ENCODE peak calls at places on chromosome 9, in eight cellular contexts. One of them, this sample, is unnamed.

GRCh38 chr9:125829743-125830142 is 82.6 kb downstream of the PBX3 start:
- DNase-seq in fibroblast of lung: peak
- DNase-seq in activated CD8-positive, alpha-beta memory T cell treated with anti-CD3 and anti-CD28 coated beads for 4 hours: peak
- DNase-seq in germinal center: peak
- DNase-seq in SW480: no peak
- DNase-seq in NCI-H1436: no peak
- DNase-seq in suprapubic skin: no peak
- DNase-seq in GDM1: peak
- DNase-seq in this sample: peak

GRCh38 chr9:110582156-110582555 is 2.6 kb upstream of the SVEP1 start:
- DNase-seq in fibroblast of lung: no peak
- DNase-seq in activated CD8-positive, alpha-beta memory T cell treated with anti-CD3 and anti-CD28 coated beads for 4 hours: no peak
- DNase-seq in germinal center: no peak
- DNase-seq in SW480: no peak
- DNase-seq in NCI-H1436: no peak
- DNase-seq in suprapubic skin: no peak
- DNase-seq in GDM1: no peak
- DNase-seq in this sample: no peak

GRCh38 chr9:36163840-36164175 is 5.4 kb upstream of the CCIN start:
- DNase-seq in fibroblast of lung: peak
- DNase-seq in activated CD8-positive, alpha-beta memory T cell treated with anti-CD3 and anti-CD28 coated beads for 4 hours: no peak
- DNase-seq in germinal center: no peak
- DNase-seq in SW480: no peak
- DNase-seq in NCI-H1436: no peak
- DNase-seq in suprapubic skin: no peak
- DNase-seq in GDM1: no peak
- DNase-seq in this sample: no peak

GRCh38 chr9:114388764-114389375 is 1.1 kb upstream of the AKNA start:
- DNase-seq in fibroblast of lung: no peak
- DNase-seq in activated CD8-positive, alpha-beta memory T cell treated with anti-CD3 and anti-CD28 coated beads for 4 hours: no peak
- DNase-seq in germinal center: no peak
- DNase-seq in SW480: no peak
- DNase-seq in NCI-H1436: no peak
- DNase-seq in suprapubic skin: no peak
- DNase-seq in GDM1: no peak
- DNase-seq in this sample: peak

GRCh38 chr9:137458194-137459146 is 664 bp downstream of the NSMF start:
- DNase-seq in fibroblast of lung: no peak
- DNase-seq in activated CD8-positive, alpha-beta memory T cell treated with anti-CD3 and anti-CD28 coated beads for 4 hours: no peak
- DNase-seq in germinal center: no peak
- DNase-seq in SW480: no peak
- DNase-seq in NCI-H1436: peak
- DNase-seq in suprapubic skin: no peak
- DNase-seq in GDM1: no peak
- DNase-seq in this sample: no peak

GRCh38 chr9:127647451-127647850 is 35.4 kb downstream of the STXBP1 start:
- DNase-seq in fibroblast of lung: no peak
- DNase-seq in activated CD8-positive, alpha-beta memory T cell treated with anti-CD3 and anti-CD28 coated beads for 4 hours: no peak
- DNase-seq in germinal center: no peak
- DNase-seq in SW480: no peak
- DNase-seq in NCI-H1436: no peak
- DNase-seq in suprapubic skin: no peak
- DNase-seq in GDM1: no peak
- DNase-seq in this sample: no peak

GRCh38 chr9:28502189-28502588 is 928.9 kb upstream of the C9orf72 start:
- DNase-seq in fibroblast of lung: no peak
- DNase-seq in activated CD8-positive, alpha-beta memory T cell treated with anti-CD3 and anti-CD28 coated beads for 4 hours: no peak
- DNase-seq in germinal center: no peak
- DNase-seq in SW480: no peak
- DNase-seq in NCI-H1436: no peak
- DNase-seq in suprapubic skin: no peak
- DNase-seq in GDM1: no peak
- DNase-seq in this sample: no peak

GRCh38 chr9:131405429-131405828 is 11.5 kb downstream of the PRRC2B start:
- DNase-seq in fibroblast of lung: no peak
- DNase-seq in activated CD8-positive, alpha-beta memory T cell treated with anti-CD3 and anti-CD28 coated beads for 4 hours: no peak
- DNase-seq in germinal center: no peak
- DNase-seq in SW480: no peak
- DNase-seq in NCI-H1436: no peak
- DNase-seq in suprapubic skin: no peak
- DNase-seq in GDM1: no peak
- DNase-seq in this sample: no peak

GRCh38 chr9:111661802-111662491 is 542 bp downstream of the GNG10 start:
- DNase-seq in fibroblast of lung: peak
- DNase-seq in activated CD8-positive, alpha-beta memory T cell treated with anti-CD3 and anti-CD28 coated beads for 4 hours: peak
- DNase-seq in germinal center: peak
- DNase-seq in SW480: peak
- DNase-seq in NCI-H1436: no peak
- DNase-seq in suprapubic skin: peak
- DNase-seq in GDM1: no peak
- DNase-seq in this sample: peak

GRCh38 chr9:75903785-75904360 is 13.4 kb downstream of the PCSK5 start:
- DNase-seq in fibroblast of lung: no peak
- DNase-seq in activated CD8-positive, alpha-beta memory T cell treated with anti-CD3 and anti-CD28 coated beads for 4 hours: no peak
- DNase-seq in germinal center: no peak
- DNase-seq in SW480: no peak
- DNase-seq in NCI-H1436: no peak
- DNase-seq in suprapubic skin: no peak
- DNase-seq in GDM1: no peak
- DNase-seq in this sample: no peak

GRCh38 chr9:15417626-15418025 is 5.0 kb upstream of the SNAPC3 start:
- DNase-seq in fibroblast of lung: no peak
- DNase-seq in activated CD8-positive, alpha-beta memory T cell treated with anti-CD3 and anti-CD28 coated beads for 4 hours: no peak
- DNase-seq in germinal center: no peak
- DNase-seq in SW480: no peak
- DNase-seq in NCI-H1436: no peak
- DNase-seq in suprapubic skin: no peak
- DNase-seq in GDM1: no peak
- DNase-seq in this sample: no peak

GRCh38 chr9:137785704-137786161 is 91.8 kb upstream of the CACNA1B start:
- DNase-seq in fibroblast of lung: peak
- DNase-seq in activated CD8-positive, alpha-beta memory T cell treated with anti-CD3 and anti-CD28 coated beads for 4 hours: no peak
- DNase-seq in germinal center: no peak
- DNase-seq in SW480: no peak
- DNase-seq in NCI-H1436: no peak
- DNase-seq in suprapubic skin: no peak
- DNase-seq in GDM1: no peak
- DNase-seq in this sample: no peak

GRCh38 chr9:117687532-117687931 is 16.7 kb upstream of the TLR4 start:
- DNase-seq in fibroblast of lung: no peak
- DNase-seq in activated CD8-positive, alpha-beta memory T cell treated with anti-CD3 and anti-CD28 coated beads for 4 hours: no peak
- DNase-seq in germinal center: no peak
- DNase-seq in SW480: peak
- DNase-seq in NCI-H1436: no peak
- DNase-seq in suprapubic skin: no peak
- DNase-seq in GDM1: no peak
- DNase-seq in this sample: no peak

GRCh38 chr9:92656537-92656925 is 13.4 kb downstream of the IPPK start:
- DNase-seq in fibroblast of lung: no peak
- DNase-seq in activated CD8-positive, alpha-beta memory T cell treated with anti-CD3 and anti-CD28 coated beads for 4 hours: no peak
- DNase-seq in germinal center: no peak
- DNase-seq in SW480: no peak
- DNase-seq in NCI-H1436: no peak
- DNase-seq in suprapubic skin: no peak
- DNase-seq in GDM1: no peak
- DNase-seq in this sample: no peak

GRCh38 chr9:134058716-134059115 is 9.1 kb downstream of the BRD3 start:
- DNase-seq in fibroblast of lung: no peak
- DNase-seq in activated CD8-positive, alpha-beta memory T cell treated with anti-CD3 and anti-CD28 coated beads for 4 hours: no peak
- DNase-seq in germinal center: no peak
- DNase-seq in SW480: no peak
- DNase-seq in NCI-H1436: no peak
- DNase-seq in suprapubic skin: no peak
- DNase-seq in GDM1: no peak
- DNase-seq in this sample: no peak

GRCh38 chr9:124242331-124243194 is 15.2 kb upstream of the NEK6 start:
- DNase-seq in fibroblast of lung: peak
- DNase-seq in activated CD8-positive, alpha-beta memory T cell treated with anti-CD3 and anti-CD28 coated beads for 4 hours: no peak
- DNase-seq in germinal center: no peak
- DNase-seq in SW480: no peak
- DNase-seq in NCI-H1436: no peak
- DNase-seq in suprapubic skin: no peak
- DNase-seq in GDM1: peak
- DNase-seq in this sample: no peak

This sample was measured in NAMALWA.